ENCODE peak calls at places on chromosomes 4 and X, in five cellular contexts. D is H9, Z is H1, X is mesenchymal stem cell, V is trophoblast cell. Q is an unnamed sample.
A peak's percentile ranks its signal among the peaks of the same experiment; 100 is the strongest.

GRCh38 chr4:6179362-6179761 is 21.0 kb downstream of the JAKMIP1 start:
- DNase-seq in D (no peak), Z (no peak), X (no peak), V (no peak), Q (no peak)

GRCh38 chr4:89539797-89540711 is 232.5 kb upstream of the GPRIN3 start:
- DNase-seq in D (no peak), Z (no peak), X (peak; percentile 62), V (no peak), Q (no peak)

GRCh38 chr4:121642876-121643585 is 53.7 kb downstream of the ANXA5 start:
- DNase-seq in D (no peak), Z (no peak), X (no peak), V (peak; percentile 76), Q (no peak)

GRCh38 chr4:40713798-40714197 is 36.0 kb upstream of the NSUN7 start:
- DNase-seq in D (no peak), Z (no peak), X (no peak), V (no peak), Q (no peak)

GRCh38 chr4:169383724-169384123 is 113.0 kb upstream of the SH3RF1 start:
- DNase-seq in D (no peak), Z (no peak), X (peak; percentile 87), V (peak; percentile 26), Q (no peak)

GRCh38 chrX:129825746-129826505 is 17.8 kb downstream of the ZDHHC9 start:
- DNase-seq in D (no peak), Z (no peak), X (no peak), V (no peak), Q (no peak)

GRCh38 chr4:22574424-22574823 is 58.6 kb upstream of the ADGRA3 start:
- DNase-seq in D (no peak), Z (no peak), X (no peak), V (no peak), Q (no peak)

GRCh38 chr4:36278789-36279188 is 2.6 kb upstream of the DTHD1 start:
- DNase-seq in D (no peak), Z (no peak), X (no peak), V (no peak), Q (no peak)

GRCh38 chrX:71225661-71226060 is 2.6 kb downstream of the GJB1 start:
- DNase-seq in D (no peak), Z (no peak), X (peak; percentile 3), V (no peak), Q (no peak)

GRCh38 chr4:103098746-103099421 is 750 bp downstream of the BDH2 start:
- DNase-seq in D (no peak), Z (no peak), X (peak; percentile 24), V (no peak), Q (no peak)

GRCh38 chr4:96916731-96917130 is 1076.8 kb downstream of the PDHA2 start:
- DNase-seq in D (peak; percentile 38), Z (no peak), X (no peak), V (no peak), Q (peak; percentile 12)

GRCh38 chrX:120301497-120301896 is 9.8 kb downstream of the TMEM255A start:
- DNase-seq in D (no peak), Z (no peak), X (no peak), V (no peak), Q (no peak)

GRCh38 chr4:176261018-176261417 is 8.0 kb downstream of the ASB5 start:
- DNase-seq in D (no peak), Z (no peak), X (no peak), V (peak; percentile 75), Q (no peak)

GRCh38 chr4:176258135-176258534 is 10.9 kb downstream of the ASB5 start:
- DNase-seq in D (no peak), Z (no peak), X (no peak), V (no peak), Q (no peak)

GRCh38 chr4:176256921-176257320 is 12.1 kb downstream of the ASB5 start:
- DNase-seq in D (no peak), Z (no peak), X (no peak), V (no peak), Q (peak; percentile 6)

GRCh38 chr4:176261481-176261880 is 7.5 kb downstream of the ASB5 start:
- DNase-seq in D (no peak), Z (no peak), X (peak; percentile 29), V (peak; percentile 48), Q (no peak)

GRCh38 chr4:176259330-176260090 is 9.5 kb downstream of the ASB5 start:
- DNase-seq in D (no peak), Z (no peak), X (peak; percentile 58), V (peak; percentile 91), Q (no peak)
- H3K23ac ChIP-seq in D (no peak overlapping the region), Z (no peak overlapping the region), X (no peak overlapping the region), V (no peak overlapping the region), Q (no peak overlapping the region)

GRCh38 chr4:59848457-59848856 is 1351.7 kb upstream of the ADGRL3 start:
- DNase-seq in D (no peak), Z (no peak), X (no peak), V (no peak), Q (peak; percentile 33)
- H2BK12ac ChIP-seq in D (no peak overlapping the region), Z (no peak overlapping the region), X (no peak overlapping the region), V (no peak overlapping the region), Q (no peak overlapping the region)

GRCh38 chrX:25278341-25278740 is 262.6 kb upstream of the ARX start:
- DNase-seq in D (no peak), Z (no peak), X (no peak), V (no peak), Q (no peak)
- H3K23ac ChIP-seq in D (no peak overlapping the region), Z (no peak overlapping the region), X (no peak overlapping the region), V (no peak overlapping the region), Q (no peak overlapping the region)

DNA sequence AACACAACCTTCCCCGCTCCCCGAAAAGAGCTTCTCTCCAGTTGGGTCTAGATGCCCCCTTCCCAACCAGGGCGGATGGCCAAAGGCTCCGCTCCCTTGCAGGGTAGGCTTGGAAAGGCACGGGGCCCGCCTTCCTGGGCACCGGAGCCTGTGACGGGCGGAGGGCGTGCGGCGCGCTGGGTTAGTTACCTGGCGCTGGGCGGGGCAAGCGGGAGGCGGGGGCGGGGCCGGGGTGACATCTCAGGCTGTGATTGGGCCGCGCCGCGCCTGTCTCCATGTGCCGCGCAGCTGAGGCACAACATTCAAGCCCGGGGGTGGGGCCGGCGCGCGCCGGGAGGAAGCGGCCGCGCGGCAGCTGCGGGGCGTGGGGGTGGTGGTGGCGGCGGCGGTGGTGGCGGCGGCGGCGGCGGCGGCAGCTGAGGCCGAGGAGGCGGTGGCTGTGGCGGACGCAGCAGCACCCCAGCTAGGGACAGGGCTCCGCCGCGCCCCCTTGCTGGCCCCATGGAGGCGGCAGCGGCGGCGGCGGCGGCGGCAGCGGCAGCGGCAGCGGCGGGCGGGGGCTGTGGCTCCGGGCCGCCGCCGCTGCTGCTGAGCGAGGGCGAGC is at the start of gene REPS2:
- DNase-seq in D (peak; percentile 96), Z (peak; percentile 78), X (peak; percentile 56), V (peak; percentile 82), Q (peak; percentile 56)
- H2BK12ac ChIP-seq in D (no peak within 1 kb of the TSS), Z (no peak within 1 kb of the TSS), X (no peak within 1 kb of the TSS), V (no peak within 1 kb of the TSS), Q (no peak within 1 kb of the TSS)

GRCh38 chr4:13627185-13627605 is 330 bp downstream of the BOD1L1 start:
- DNase-seq in D (peak; percentile 31), Z (no peak), X (peak; percentile 42), V (peak; percentile 57), Q (peak; percentile 6)

GRCh38 chr4:13627606-13628301 is at the start of gene BOD1L1:
- DNase-seq in D (peak; percentile 91), Z (peak; percentile 89), X (peak; percentile 92), V (peak; percentile 94), Q (peak; percentile 82)

GRCh38 chr4:13626492-13627184 is 887 bp downstream of the BOD1L1 start:
- DNase-seq in D (no peak), Z (no peak), X (peak; percentile 16), V (no peak), Q (no peak)
- H3K23ac ChIP-seq in D (no peak overlapping the region), Z (no peak overlapping the region), X (no peak overlapping the region), V (peak overlapping the region; percentile 34), Q (no peak overlapping the region)

DNA sequence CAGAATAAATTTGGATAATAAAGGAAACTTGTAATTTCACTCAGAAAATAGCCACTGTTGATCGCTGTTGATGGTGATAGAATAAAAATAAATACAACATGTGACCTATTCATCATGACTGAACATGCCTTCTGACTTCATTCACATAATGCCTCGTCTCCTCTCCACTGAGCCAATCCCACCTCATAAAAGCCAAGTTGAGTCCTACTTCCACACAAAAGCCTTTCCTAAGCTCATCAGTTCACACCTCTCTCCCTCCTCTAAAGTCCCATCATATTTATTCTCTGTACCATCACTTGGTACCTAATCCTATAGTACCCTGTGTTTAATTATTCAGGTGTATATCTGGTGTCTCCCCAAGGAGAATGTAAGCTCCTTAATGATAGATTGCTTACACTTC is 37.7 kb downstream of the APOO start:
- DNase-seq in D (no peak), Z (no peak), X (no peak), V (no peak), Q (no peak)
- H2BK12ac ChIP-seq in D (no peak overlapping the region), Z (no peak overlapping the region), X (no peak overlapping the region), V (no peak overlapping the region), Q (no peak overlapping the region)

DNA sequence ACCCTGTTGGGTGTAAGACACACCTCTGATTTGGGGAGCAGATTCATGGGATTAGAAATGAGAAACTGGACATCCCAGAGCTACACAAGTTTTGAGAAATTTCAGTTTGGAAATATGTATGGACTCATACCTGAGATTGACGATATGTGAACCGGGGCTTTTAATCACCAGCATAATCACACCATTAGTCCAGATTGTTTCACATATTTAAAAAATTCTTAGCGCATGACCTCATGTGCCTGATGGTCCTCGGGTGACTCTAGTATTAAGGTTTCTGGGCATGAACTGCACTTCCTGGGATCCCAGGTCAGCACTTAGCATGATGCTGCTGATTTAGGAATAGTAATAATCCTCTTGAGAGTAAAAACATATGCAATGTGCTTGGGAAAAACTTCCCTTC is 91.9 kb upstream of the BCOR start:
- DNase-seq in D (no peak), Z (no peak), X (no peak), V (peak; percentile 77), Q (no peak)
- H3K23ac ChIP-seq in D (no peak overlapping the region), Z (no peak overlapping the region), X (no peak overlapping the region), V (no peak overlapping the region), Q (no peak overlapping the region)

DNA sequence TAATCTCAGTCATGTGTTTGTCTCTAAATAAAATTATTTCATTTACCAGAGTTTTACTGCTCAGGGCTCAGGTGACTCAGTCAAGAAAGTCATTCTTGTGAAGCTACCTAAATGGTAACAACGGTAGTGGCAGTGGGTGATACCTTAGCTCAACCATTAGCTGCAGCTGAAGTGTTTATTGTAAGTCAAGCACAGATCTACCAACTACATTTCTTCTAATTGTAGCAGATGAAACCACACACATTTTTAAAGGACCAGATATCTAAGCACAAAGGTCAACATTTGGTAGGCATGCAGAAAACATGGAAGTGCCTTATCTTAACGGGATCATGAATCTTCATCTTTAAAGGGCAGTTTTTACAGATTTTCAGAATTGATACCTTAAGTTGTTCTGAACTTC is 79.1 kb downstream of the FAT4 start:
- DNase-seq in D (no peak), Z (no peak), X (no peak), V (no peak), Q (no peak)
- H2BK12ac ChIP-seq in D (no peak overlapping the region), Z (no peak overlapping the region), X (no peak overlapping the region), V (no peak overlapping the region), Q (no peak overlapping the region)

DNA sequence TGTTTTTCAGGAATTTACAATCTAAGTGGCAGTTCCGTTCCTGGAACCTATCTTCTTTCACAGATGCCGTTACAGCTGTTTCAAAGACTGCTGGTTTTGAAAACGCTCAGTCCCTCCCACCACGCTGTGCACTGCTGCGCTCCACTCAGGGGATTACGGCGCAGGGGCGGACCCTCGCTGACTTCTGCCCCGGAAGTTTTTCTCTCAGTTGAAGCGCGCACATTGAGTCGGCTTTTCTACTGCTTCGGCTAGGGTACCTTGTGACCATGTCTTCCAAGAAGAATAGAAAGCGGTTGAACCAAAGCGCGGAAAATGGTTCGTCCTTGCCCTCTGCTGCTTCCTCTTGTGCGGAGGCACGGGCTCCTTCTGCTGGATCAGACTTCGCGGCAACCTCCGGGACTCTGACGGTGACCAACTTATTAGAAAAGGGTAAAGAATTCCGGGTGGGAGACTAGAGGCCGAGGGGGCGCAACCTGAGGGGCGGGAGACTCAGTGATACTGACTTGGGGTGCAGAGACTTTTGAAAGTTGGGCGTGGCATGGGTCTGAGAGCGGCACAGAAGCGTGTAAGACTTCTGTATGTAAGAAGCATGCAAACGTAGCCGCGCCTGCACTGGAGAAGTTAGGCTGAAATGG is 597 bp upstream of the NUDT6 start:
- DNase-seq in D (peak; percentile 88), Z (peak; percentile 89), X (peak; percentile 93), V (peak; percentile 85), Q (peak; percentile 83)
- H3K23ac ChIP-seq in D (no peak overlapping the region), Z (no peak overlapping the region), X (no peak overlapping the region), V (no peak overlapping the region), Q (no peak overlapping the region)

Q was measured in neuronal stem cell.